ENCODE peak calls at places on chromosome 17, in seven cellular contexts. Z, J, I, R, N, W and Q are unnamed samples. For H3K9me3 and H3K36me3, the result is how much of the 10 kb centered on the place peaks cover.

GRCh38 chr17:73323622-73324455 is 12.0 kb upstream of the CDC42EP4 start:
- DNase-seq in N (peak), W (peak), Z (no peak), J (no peak), R (no peak), I (no peak), Q (no peak)

GRCh38 chr17:9890124-9890523 is 14.9 kb downstream of the RCVRN start:
- DNase-seq in J (no peak), R (peak), Z (no peak), I (no peak), W (peak), N (no peak), Q (peak)

GRCh38 chr17:40475234-40476210 is 25.9 kb downstream of the TNS4 start:
- DNase-seq in N (no peak), I (no peak), Z (no peak), R (no peak), W (no peak), J (no peak), Q (no peak)

GRCh38 chr17:57084361-57084801 is 665 bp upstream of the AKAP1 start:
- DNase-seq in J (no peak), I (no peak), N (no peak), Z (no peak), W (no peak), R (no peak), Q (no peak)

GRCh38 chr17:60164697-60165096 is 14.9 kb downstream of the CA4 start:
- DNase-seq in N (no peak), Z (no peak), R (peak), I (no peak), J (no peak), W (no peak), Q (no peak)

GRCh38 chr17:40069751-40070643 is 7.2 kb downstream of the THRA start:
- DNase-seq in J (no peak), I (peak), N (no peak), R (peak), W (peak), Z (no peak), Q (peak)

GRCh38 chr17:9071016-9071415 is 49.7 kb downstream of the NTN1 start:
- DNase-seq in R (no peak), Z (no peak), I (no peak), W (no peak), N (no peak), J (no peak), Q (no peak)

GRCh38 chr17:28346199-28346580 is 10.6 kb downstream of the TNFAIP1 start:
- DNase-seq in Z (no peak), W (peak), J (no peak), N (no peak), I (no peak), R (no peak), Q (no peak)

GRCh38 chr17:46191332-46192210 is 1.7 kb downstream of the KANSL1 start:
- DNase-seq in I (no peak), Z (no peak), J (no peak), R (peak), N (no peak), W (peak), Q (peak)

GRCh38 chr17:17416400-17417360 is 60.1 kb upstream of the MED9 start:
- DNase-seq in I (peak), R (no peak), J (no peak), N (no peak), W (peak), Z (peak), Q (no peak)

GRCh38 chr17:7855643-7856080 is 796 bp downstream of the TMEM88 start:
- DNase-seq in N (no peak), J (no peak), Z (peak), W (no peak), I (no peak), R (no peak), Q (no peak)

GRCh38 chr17:43902190-43902589 is 5.1 kb downstream of the MPP2 start:
- DNase-seq in N (no peak), R (no peak), J (no peak), W (no peak), Z (no peak), I (no peak), Q (no peak)

GRCh38 chr17:64574646-64575045 is 67.9 kb downstream of the CEP95 start:
- DNase-seq in I (no peak), R (no peak), J (no peak), Z (no peak), W (no peak), N (no peak), Q (no peak)

GRCh38 chr17:33137411-33137810 is 145.8 kb downstream of the SPACA3 start:
- DNase-seq in N (no peak), I (no peak), R (no peak), Z (no peak), W (no peak), J (no peak), Q (no peak)

GRCh38 chr17:30780343-30780742 is 44.1 kb downstream of the CRLF3 start:
- DNase-seq in J (no peak), Z (no peak), N (no peak), R (no peak), W (no peak), I (no peak), Q (no peak)

GRCh38 chr17:46003907-46004748 is 5.1 kb downstream of the STH start:
- DNase-seq in N (no peak), W (peak), J (no peak), Z (no peak), I (peak), R (no peak), Q (peak)

GRCh38 chr17:61507667-61508066 is 55.4 kb downstream of the TBX4 start:
- DNase-seq in W (no peak), J (no peak), N (no peak), R (no peak), Z (no peak), I (no peak), Q (no peak)

GRCh38 chr17:29090746-29091395 is 47.9 kb downstream of the PIPOX start:
- DNase-seq in R (no peak), Z (no peak), I (no peak), W (no peak), J (no peak), N (no peak), Q (peak)

DNA sequence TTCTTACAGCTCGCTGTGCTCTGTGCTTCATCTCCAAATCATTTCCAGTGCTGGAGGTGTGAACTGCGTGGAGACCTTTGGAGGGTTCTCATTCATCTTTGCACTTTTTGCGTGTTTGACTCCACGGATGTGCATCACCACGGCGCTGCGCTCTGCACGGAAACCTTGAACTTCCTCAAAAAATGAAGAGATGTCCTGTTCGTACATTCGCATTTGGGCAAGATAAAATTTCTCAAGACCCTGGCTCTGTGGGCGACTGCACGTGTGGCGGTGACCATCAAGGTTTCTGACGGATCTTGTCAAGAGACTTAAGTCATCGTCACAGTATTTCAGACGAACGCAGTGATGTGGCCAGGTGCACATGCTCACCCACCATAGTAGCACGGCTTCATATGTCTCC is 10.3 kb upstream of the PVALEF start:
- DNase-seq in N (no peak), R (no peak), W (no peak), Z (no peak), J (no peak), I (no peak), Q (no peak)
- H3K9me3 ChIP-seq in N (under half), R (under half), W (under half), Z (under half), J (under half), I (under half), Q (under half)

DNA sequence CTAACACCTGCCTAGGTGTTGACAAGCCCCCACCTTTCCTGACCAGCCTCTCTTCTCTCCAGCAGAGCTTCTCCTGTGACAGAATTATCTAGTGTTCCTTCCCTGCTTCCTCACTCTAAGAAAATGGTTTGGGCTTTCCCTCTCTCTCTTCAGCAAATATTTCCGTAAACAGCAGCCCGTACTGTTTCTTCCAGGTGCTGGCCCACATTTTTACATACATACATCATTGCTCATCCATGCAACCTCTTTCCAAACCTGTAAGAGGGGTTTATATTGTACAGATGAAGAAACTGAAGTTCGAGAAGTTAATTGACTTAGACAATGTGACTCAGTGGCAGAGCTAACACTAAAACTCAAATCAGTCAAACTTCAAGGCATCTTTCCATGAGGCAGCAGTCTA is 569 bp upstream of the TEKT3 start:
- DNase-seq in J (no peak), Z (no peak), I (no peak), N (no peak), R (no peak), W (no peak), Q (no peak)
- H3K4me3 ChIP-seq in J (no peak), Z (peak), I (peak), N (peak), R (no peak), W (peak), Q (no peak)

DNA sequence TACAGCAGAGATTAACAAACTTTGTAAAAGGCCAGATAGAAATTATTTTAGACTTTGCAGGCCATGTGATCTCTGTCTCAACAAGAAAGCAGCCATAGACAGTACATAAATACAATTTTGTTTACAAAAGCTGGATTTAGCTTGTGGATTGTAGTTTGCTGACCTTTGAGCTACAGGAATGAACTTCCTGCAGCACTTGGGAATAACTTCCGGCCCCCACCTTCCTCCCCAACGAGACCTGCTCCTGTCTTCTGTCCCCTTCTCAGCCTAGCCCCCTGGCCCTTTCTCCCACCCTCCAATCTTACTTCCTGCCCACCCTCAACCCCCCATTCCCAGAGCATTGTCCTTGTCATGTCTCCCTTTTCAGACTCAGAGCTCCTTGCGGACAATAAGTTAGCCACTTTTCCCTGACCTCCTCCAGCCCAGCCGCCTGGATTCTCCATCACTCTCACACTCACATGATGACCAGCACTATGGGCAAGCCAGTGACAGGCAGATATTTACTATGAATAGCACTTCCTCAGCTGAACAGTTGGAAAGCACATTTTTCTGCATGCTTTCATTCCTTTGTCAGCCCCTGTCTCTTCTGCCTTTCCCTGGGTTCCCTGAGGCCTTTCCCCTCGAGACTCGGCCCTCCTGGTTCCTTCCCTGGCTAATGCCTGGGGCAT is 27.6 kb upstream of the DLX3 start:
- DNase-seq in J (no peak), R (no peak), W (no peak), Z (no peak), N (no peak), I (no peak), Q (no peak)
- H3K36me3 ChIP-seq in J (under half), R (under half), W (under half), Z (under half), N (under half), I (under half), Q (under half)

GRCh38 chr17:82948957-82949356 is 109.1 kb upstream of the ZNF750 start:
- DNase-seq in J (no peak), N (no peak), W (no peak), Z (no peak), I (no peak), R (no peak), Q (no peak)

GRCh38 chr17:82949984-82950383 is 110.2 kb upstream of the ZNF750 start:
- DNase-seq in W (no peak), N (peak), R (no peak), Z (no peak), I (no peak), J (no peak), Q (no peak)

GRCh38 chr17:82950525-82951102 is 110.8 kb upstream of the ZNF750 start:
- DNase-seq in W (no peak), I (no peak), Z (no peak), N (peak), J (no peak), R (no peak), Q (no peak)

GRCh38 chr17:82948081-82948511 is 108.3 kb upstream of the ZNF750 start:
- DNase-seq in Z (peak), N (no peak), W (no peak), I (no peak), R (no peak), J (no peak), Q (no peak)

GRCh38 chr17:82949361-82949760 is 109.5 kb upstream of the ZNF750 start:
- DNase-seq in N (peak), R (no peak), J (no peak), W (no peak), Z (peak), I (no peak), Q (no peak)
- H3K9me3 ChIP-seq in N (under half), R (under half), J (under half), W (under half), Z (under half), I (under half), Q (under half)

DNA sequence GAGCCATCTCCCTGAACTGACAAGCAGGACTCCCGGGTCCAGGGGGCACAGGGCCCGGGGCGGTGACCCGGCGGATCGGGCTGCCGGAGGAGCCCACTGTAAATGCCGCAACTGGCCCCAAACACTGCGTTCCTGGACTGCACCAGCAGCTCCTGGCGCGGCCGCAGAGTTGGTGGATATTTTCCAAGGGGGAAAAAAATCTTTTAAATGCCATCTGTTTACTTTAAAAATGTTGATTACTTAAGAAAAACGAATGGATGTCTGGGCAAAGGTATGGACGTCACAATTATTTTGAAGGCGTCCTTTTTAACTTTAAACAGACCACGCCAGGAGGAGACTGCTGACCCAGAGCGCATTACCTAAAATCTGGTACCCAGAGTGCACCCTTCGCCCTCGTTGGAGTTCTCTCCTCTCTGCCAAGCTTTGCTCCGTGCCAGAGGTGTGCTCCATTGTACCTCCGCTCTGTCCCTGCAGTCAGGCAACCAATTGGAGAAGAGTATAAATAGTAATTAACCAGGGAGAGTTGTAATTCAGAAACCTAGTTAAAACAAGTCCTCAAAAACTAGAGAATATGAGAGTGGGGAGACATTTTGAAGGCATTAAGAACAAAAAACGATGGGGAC is 3.5 kb downstream of the HS3ST3B1 start:
- DNase-seq in R (no peak), W (no peak), Z (no peak), J (no peak), N (no peak), I (no peak), Q (no peak)
- H3K4me3 ChIP-seq in R (peak), W (peak), Z (peak), J (peak), N (no peak), I (peak), Q (peak)

GRCh38 chr17:4082136-4082924 is 60.5 kb downstream of the ZZEF1 start:
- DNase-seq in R (no peak), W (no peak), J (no peak), I (no peak), N (no peak), Z (no peak), Q (no peak)
- H3K36me3 ChIP-seq in R (half or more), W (half or more), J (half or more), I (half or more), N (half or more), Z (half or more), Q (under half)

GRCh38 chr17:77708049-77708448 is 250.5 kb upstream of the TNRC6C start:
- DNase-seq in N (no peak), J (no peak), W (no peak), R (no peak), I (no peak), Z (no peak), Q (no peak)
- H3K9me3 ChIP-seq in N (under half), J (under half), W (under half), R (under half), I (under half), Z (under half), Q (under half)

DNA sequence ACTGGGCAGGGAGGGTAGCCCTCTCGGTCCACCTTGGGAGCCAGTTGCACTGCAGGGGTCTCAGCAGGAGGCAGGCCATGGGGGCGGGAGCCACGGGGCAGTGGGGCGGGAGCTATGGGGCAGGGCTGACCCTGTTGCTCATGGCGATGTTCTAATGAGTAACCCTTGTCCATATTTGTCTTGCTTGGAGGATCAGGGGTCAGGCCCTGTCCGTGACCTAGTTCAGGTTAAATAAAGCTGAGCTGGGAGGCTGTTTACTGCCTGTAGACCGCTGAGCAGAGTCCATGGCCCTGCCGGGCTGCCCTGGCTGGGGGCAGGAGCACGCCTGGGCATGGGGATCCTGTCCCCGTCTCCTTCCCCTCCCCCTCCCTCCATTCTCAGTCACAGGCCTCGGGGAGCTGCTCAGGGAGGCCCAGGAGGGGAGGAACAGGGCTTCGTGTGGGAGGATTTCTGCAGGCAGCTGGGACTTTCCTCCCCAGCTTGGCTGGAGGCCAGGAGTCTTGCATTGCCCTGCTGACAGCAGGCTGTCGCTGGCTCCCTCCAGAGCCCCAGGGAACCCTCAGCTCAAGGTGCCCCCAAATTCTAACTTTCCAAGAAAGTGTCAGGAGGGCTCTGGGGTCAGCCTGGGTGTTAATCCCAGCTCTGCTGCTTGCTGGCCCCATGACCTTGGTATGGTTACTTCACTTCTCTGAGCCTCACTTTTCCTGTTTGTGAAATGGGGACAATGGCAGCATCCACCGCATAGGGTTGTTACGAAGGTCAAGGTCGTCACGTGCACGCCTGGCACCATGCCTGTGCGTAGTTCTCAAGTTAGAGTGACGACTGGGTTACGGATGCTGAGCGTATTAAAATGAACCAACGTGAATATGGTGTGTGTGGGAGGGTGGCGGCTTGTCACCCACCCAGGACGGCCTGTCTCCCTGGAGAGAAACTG is 6.1 kb upstream of the SERPINF2 start:
- DNase-seq in I (peak), J (peak), W (peak), N (no peak), R (peak), Z (peak), Q (peak)
- H3K4me3 ChIP-seq in I (no peak), J (no peak), W (no peak), N (no peak), R (no peak), Z (no peak), Q (no peak)

DNA sequence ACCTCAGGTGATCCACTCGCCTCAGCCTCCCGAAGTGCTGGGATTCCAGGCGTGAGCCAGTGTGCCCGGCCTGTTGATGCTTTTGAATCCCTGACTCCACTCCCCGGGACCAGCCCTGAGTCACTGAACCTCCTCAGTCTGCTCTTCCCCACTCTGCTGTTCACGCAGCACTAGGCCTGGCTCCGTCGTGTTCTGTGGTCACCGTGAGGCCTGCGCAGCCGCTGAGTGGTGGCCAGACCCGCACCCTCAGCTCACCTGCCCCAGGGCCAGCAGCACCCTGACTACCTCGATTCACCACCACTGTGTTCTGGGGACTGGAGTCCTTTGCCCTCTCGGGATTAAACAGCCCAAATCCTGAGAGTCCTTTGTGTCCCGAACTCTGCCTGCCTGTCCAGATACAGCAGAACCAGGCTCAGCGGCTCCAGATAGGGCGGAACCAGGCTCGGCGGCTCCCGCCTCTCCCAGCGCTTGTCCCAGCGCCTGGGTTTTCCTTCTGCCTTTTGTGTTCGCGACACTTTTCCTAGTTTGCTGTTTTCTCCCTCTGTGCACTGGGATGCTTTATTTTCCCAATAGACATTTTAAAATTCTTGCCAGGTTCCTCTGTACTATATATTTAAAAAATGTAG is 58.6 kb upstream of the ENDOV start:
- DNase-seq in Z (no peak), N (peak), R (no peak), J (no peak), I (no peak), W (no peak), Q (no peak)
- H3K36me3 ChIP-seq in Z (half or more), N (half or more), R (half or more), J (half or more), I (half or more), W (under half), Q (under half)